ENCODE peak calls at places on chromosomes 13 and 19, in ten cellular contexts. One of them, this sample, is unnamed.

GRCh38 chr19:16894080-16894479 is 5.3 kb downstream of the F2RL3 start:
- DNase-seq in choroid plexus epithelial cell: no peak
- DNase-seq in pancreas: no peak
- DNase-seq in cardiac muscle cell: no peak
- DNase-seq in endothelial cell: no peak
- DNase-seq in effector memory CD4-positive, alpha-beta T cell: no peak
- DNase-seq in CD8-positive, alpha-beta T cell: no peak
- DNase-seq in T follicular helper cell: no peak
- DNase-seq in GM04504: no peak
- DNase-seq in NCI-H748 treated with DMSO at 0.1 percent for 48 hours: no peak
- DNase-seq in this sample: no peak

GRCh38 chr13:20901668-20902437 is 693 bp downstream of the XPO4 start:
- DNase-seq in CD8-positive, alpha-beta T cell: no peak
- DNase-seq in choroid plexus epithelial cell: peak
- DNase-seq in NCI-H748 treated with DMSO at 0.1 percent for 48 hours: peak
- DNase-seq in effector memory CD4-positive, alpha-beta T cell: peak
- DNase-seq in endothelial cell: peak
- DNase-seq in pancreas: peak
- DNase-seq in cardiac muscle cell: peak
- DNase-seq in T follicular helper cell: no peak
- DNase-seq in GM04504: no peak
- DNase-seq in this sample: no peak

GRCh38 chr19:3506384-3507340 is 551 bp downstream of the FZR1 start:
- DNase-seq in T follicular helper cell: peak
- DNase-seq in pancreas: peak
- DNase-seq in effector memory CD4-positive, alpha-beta T cell: peak
- DNase-seq in endothelial cell: peak
- DNase-seq in CD8-positive, alpha-beta T cell: peak
- DNase-seq in GM04504: no peak
- DNase-seq in NCI-H748 treated with DMSO at 0.1 percent for 48 hours: no peak
- DNase-seq in cardiac muscle cell: no peak
- DNase-seq in choroid plexus epithelial cell: peak
- DNase-seq in this sample: peak

GRCh38 chr13:31725841-31726240 is 13.5 kb upstream of the RXFP2 start:
- DNase-seq in NCI-H748 treated with DMSO at 0.1 percent for 48 hours: no peak
- DNase-seq in pancreas: no peak
- DNase-seq in endothelial cell: no peak
- DNase-seq in choroid plexus epithelial cell: no peak
- DNase-seq in CD8-positive, alpha-beta T cell: no peak
- DNase-seq in cardiac muscle cell: no peak
- DNase-seq in GM04504: no peak
- DNase-seq in effector memory CD4-positive, alpha-beta T cell: no peak
- DNase-seq in T follicular helper cell: no peak
- DNase-seq in this sample: no peak

GRCh38 chr13:75963318-75963717 is 327.2 kb downstream of the LMO7 start:
- DNase-seq in effector memory CD4-positive, alpha-beta T cell: no peak
- DNase-seq in CD8-positive, alpha-beta T cell: no peak
- DNase-seq in GM04504: no peak
- DNase-seq in pancreas: no peak
- DNase-seq in cardiac muscle cell: no peak
- DNase-seq in choroid plexus epithelial cell: no peak
- DNase-seq in T follicular helper cell: no peak
- DNase-seq in endothelial cell: no peak
- DNase-seq in NCI-H748 treated with DMSO at 0.1 percent for 48 hours: no peak
- DNase-seq in this sample: no peak

GRCh38 chr19:39438270-39438934 is 2.7 kb upstream of the RPS16 start:
- DNase-seq in endothelial cell: no peak
- DNase-seq in CD8-positive, alpha-beta T cell: no peak
- DNase-seq in GM04504: no peak
- DNase-seq in choroid plexus epithelial cell: peak
- DNase-seq in effector memory CD4-positive, alpha-beta T cell: no peak
- DNase-seq in cardiac muscle cell: no peak
- DNase-seq in T follicular helper cell: no peak
- DNase-seq in pancreas: no peak
- DNase-seq in NCI-H748 treated with DMSO at 0.1 percent for 48 hours: no peak
- DNase-seq in this sample: no peak

GRCh38 chr13:60146491-60146890 is 17.2 kb downstream of the DIAPH3 start:
- DNase-seq in cardiac muscle cell: peak
- DNase-seq in choroid plexus epithelial cell: peak
- DNase-seq in effector memory CD4-positive, alpha-beta T cell: no peak
- DNase-seq in endothelial cell: no peak
- DNase-seq in CD8-positive, alpha-beta T cell: no peak
- DNase-seq in GM04504: no peak
- DNase-seq in T follicular helper cell: no peak
- DNase-seq in pancreas: no peak
- DNase-seq in NCI-H748 treated with DMSO at 0.1 percent for 48 hours: no peak
- DNase-seq in this sample: no peak

GRCh38 chr13:44169018-44169909 is 204.4 kb upstream of the SERP2 start:
- DNase-seq in cardiac muscle cell: no peak
- DNase-seq in endothelial cell: no peak
- DNase-seq in choroid plexus epithelial cell: no peak
- DNase-seq in T follicular helper cell: no peak
- DNase-seq in NCI-H748 treated with DMSO at 0.1 percent for 48 hours: no peak
- DNase-seq in effector memory CD4-positive, alpha-beta T cell: no peak
- DNase-seq in GM04504: peak
- DNase-seq in CD8-positive, alpha-beta T cell: no peak
- DNase-seq in pancreas: no peak
- DNase-seq in this sample: no peak

GRCh38 chr19:6439743-6440142 is 6.2 kb upstream of the SLC25A41 start:
- DNase-seq in choroid plexus epithelial cell: no peak
- DNase-seq in NCI-H748 treated with DMSO at 0.1 percent for 48 hours: no peak
- DNase-seq in CD8-positive, alpha-beta T cell: no peak
- DNase-seq in GM04504: no peak
- DNase-seq in T follicular helper cell: no peak
- DNase-seq in effector memory CD4-positive, alpha-beta T cell: no peak
- DNase-seq in cardiac muscle cell: no peak
- DNase-seq in endothelial cell: no peak
- DNase-seq in pancreas: no peak
- DNase-seq in this sample: no peak

GRCh38 chr19:54577334-54577733 is 3.7 kb downstream of the LILRA2 start:
- DNase-seq in endothelial cell: no peak
- DNase-seq in T follicular helper cell: no peak
- DNase-seq in cardiac muscle cell: no peak
- DNase-seq in NCI-H748 treated with DMSO at 0.1 percent for 48 hours: no peak
- DNase-seq in GM04504: no peak
- DNase-seq in choroid plexus epithelial cell: no peak
- DNase-seq in effector memory CD4-positive, alpha-beta T cell: no peak
- DNase-seq in pancreas: no peak
- DNase-seq in CD8-positive, alpha-beta T cell: no peak
- DNase-seq in this sample: no peak

GRCh38 chr13:100633461-100633860 is 41.1 kb downstream of the TMTC4 start:
- DNase-seq in NCI-H748 treated with DMSO at 0.1 percent for 48 hours: no peak
- DNase-seq in choroid plexus epithelial cell: peak
- DNase-seq in CD8-positive, alpha-beta T cell: no peak
- DNase-seq in T follicular helper cell: no peak
- DNase-seq in effector memory CD4-positive, alpha-beta T cell: no peak
- DNase-seq in endothelial cell: no peak
- DNase-seq in GM04504: peak
- DNase-seq in pancreas: no peak
- DNase-seq in cardiac muscle cell: peak
- DNase-seq in this sample: no peak

GRCh38 chr19:2532252-2533071 is 56.5 kb downstream of the GADD45B start:
- DNase-seq in cardiac muscle cell: peak
- DNase-seq in pancreas: no peak
- DNase-seq in effector memory CD4-positive, alpha-beta T cell: no peak
- DNase-seq in CD8-positive, alpha-beta T cell: no peak
- DNase-seq in choroid plexus epithelial cell: peak
- DNase-seq in GM04504: peak
- DNase-seq in NCI-H748 treated with DMSO at 0.1 percent for 48 hours: no peak
- DNase-seq in endothelial cell: no peak
- DNase-seq in T follicular helper cell: no peak
- DNase-seq in this sample: no peak

GRCh38 chr13:56166864-56167263 is 973.9 kb upstream of the PRR20A start:
- DNase-seq in GM04504: no peak
- DNase-seq in NCI-H748 treated with DMSO at 0.1 percent for 48 hours: no peak
- DNase-seq in T follicular helper cell: no peak
- DNase-seq in choroid plexus epithelial cell: no peak
- DNase-seq in CD8-positive, alpha-beta T cell: no peak
- DNase-seq in endothelial cell: no peak
- DNase-seq in pancreas: no peak
- DNase-seq in cardiac muscle cell: no peak
- DNase-seq in effector memory CD4-positive, alpha-beta T cell: no peak
- DNase-seq in this sample: no peak

GRCh38 chr13:100361504-100361903 is 227.1 kb downstream of the GGACT start:
- DNase-seq in CD8-positive, alpha-beta T cell: no peak
- DNase-seq in NCI-H748 treated with DMSO at 0.1 percent for 48 hours: no peak
- DNase-seq in cardiac muscle cell: peak
- DNase-seq in choroid plexus epithelial cell: no peak
- DNase-seq in endothelial cell: no peak
- DNase-seq in pancreas: no peak
- DNase-seq in T follicular helper cell: no peak
- DNase-seq in GM04504: no peak
- DNase-seq in effector memory CD4-positive, alpha-beta T cell: no peak
- DNase-seq in this sample: no peak

GRCh38 chr13:50187352-50188029 is 172.2 kb downstream of the KCNRG start:
- DNase-seq in GM04504: no peak
- DNase-seq in endothelial cell: no peak
- DNase-seq in choroid plexus epithelial cell: peak
- DNase-seq in CD8-positive, alpha-beta T cell: no peak
- DNase-seq in pancreas: no peak
- DNase-seq in effector memory CD4-positive, alpha-beta T cell: no peak
- DNase-seq in T follicular helper cell: no peak
- DNase-seq in cardiac muscle cell: no peak
- DNase-seq in NCI-H748 treated with DMSO at 0.1 percent for 48 hours: no peak
- DNase-seq in this sample: no peak

GRCh38 chr19:21698215-21698614 is 69.2 kb downstream of the ZNF100 start:
- DNase-seq in endothelial cell: no peak
- DNase-seq in pancreas: no peak
- DNase-seq in CD8-positive, alpha-beta T cell: no peak
- DNase-seq in cardiac muscle cell: peak
- DNase-seq in effector memory CD4-positive, alpha-beta T cell: no peak
- DNase-seq in T follicular helper cell: no peak
- DNase-seq in GM04504: peak
- DNase-seq in choroid plexus epithelial cell: peak
- DNase-seq in NCI-H748 treated with DMSO at 0.1 percent for 48 hours: peak
- DNase-seq in this sample: no peak

GRCh38 chr19:14494910-14495677 is 833 bp downstream of the GIPC1 start:
- DNase-seq in T follicular helper cell: no peak
- DNase-seq in effector memory CD4-positive, alpha-beta T cell: no peak
- DNase-seq in pancreas: no peak
- DNase-seq in NCI-H748 treated with DMSO at 0.1 percent for 48 hours: no peak
- DNase-seq in choroid plexus epithelial cell: no peak
- DNase-seq in CD8-positive, alpha-beta T cell: no peak
- DNase-seq in cardiac muscle cell: no peak
- DNase-seq in endothelial cell: no peak
- DNase-seq in GM04504: no peak
- DNase-seq in this sample: no peak

GRCh38 chr13:30142502-30143211 is 164.7 kb downstream of the KATNAL1 start:
- DNase-seq in pancreas: peak
- DNase-seq in cardiac muscle cell: peak
- DNase-seq in GM04504: peak
- DNase-seq in T follicular helper cell: no peak
- DNase-seq in CD8-positive, alpha-beta T cell: no peak
- DNase-seq in endothelial cell: no peak
- DNase-seq in NCI-H748 treated with DMSO at 0.1 percent for 48 hours: no peak
- DNase-seq in choroid plexus epithelial cell: peak
- DNase-seq in effector memory CD4-positive, alpha-beta T cell: no peak
- DNase-seq in this sample: no peak

GRCh38 chr19:32138416-32138815 is 207.0 kb upstream of the ZNF507 start:
- DNase-seq in CD8-positive, alpha-beta T cell: no peak
- DNase-seq in GM04504: no peak
- DNase-seq in cardiac muscle cell: no peak
- DNase-seq in T follicular helper cell: no peak
- DNase-seq in effector memory CD4-positive, alpha-beta T cell: no peak
- DNase-seq in endothelial cell: no peak
- DNase-seq in NCI-H748 treated with DMSO at 0.1 percent for 48 hours: no peak
- DNase-seq in choroid plexus epithelial cell: no peak
- DNase-seq in pancreas: no peak
- DNase-seq in this sample: no peak

GRCh38 chr19:17803264-17803896 is 8.4 kb downstream of the B3GNT3 start:
- DNase-seq in cardiac muscle cell: no peak
- DNase-seq in CD8-positive, alpha-beta T cell: peak
- DNase-seq in NCI-H748 treated with DMSO at 0.1 percent for 48 hours: no peak
- DNase-seq in effector memory CD4-positive, alpha-beta T cell: no peak
- DNase-seq in endothelial cell: no peak
- DNase-seq in T follicular helper cell: no peak
- DNase-seq in pancreas: no peak
- DNase-seq in choroid plexus epithelial cell: no peak
- DNase-seq in GM04504: no peak
- DNase-seq in this sample: no peak

GRCh38 chr19:1855828-1856255 is 7.5 kb downstream of the KLF16 start:
- DNase-seq in cardiac muscle cell: no peak
- DNase-seq in CD8-positive, alpha-beta T cell: no peak
- DNase-seq in NCI-H748 treated with DMSO at 0.1 percent for 48 hours: no peak
- DNase-seq in choroid plexus epithelial cell: no peak
- DNase-seq in T follicular helper cell: no peak
- DNase-seq in GM04504: no peak
- DNase-seq in effector memory CD4-positive, alpha-beta T cell: no peak
- DNase-seq in endothelial cell: no peak
- DNase-seq in pancreas: no peak
- DNase-seq in this sample: no peak

GRCh38 chr13:75766636-75767035 is 130.5 kb downstream of the LMO7 start:
- DNase-seq in effector memory CD4-positive, alpha-beta T cell: no peak
- DNase-seq in cardiac muscle cell: no peak
- DNase-seq in choroid plexus epithelial cell: no peak
- DNase-seq in CD8-positive, alpha-beta T cell: no peak
- DNase-seq in endothelial cell: no peak
- DNase-seq in NCI-H748 treated with DMSO at 0.1 percent for 48 hours: no peak
- DNase-seq in GM04504: no peak
- DNase-seq in pancreas: no peak
- DNase-seq in T follicular helper cell: no peak
- DNase-seq in this sample: no peak

GRCh38 chr13:91158015-91158390 is 189.5 kb upstream of the MIR17HG start:
- DNase-seq in endothelial cell: no peak
- DNase-seq in cardiac muscle cell: peak
- DNase-seq in pancreas: no peak
- DNase-seq in CD8-positive, alpha-beta T cell: no peak
- DNase-seq in choroid plexus epithelial cell: peak
- DNase-seq in NCI-H748 treated with DMSO at 0.1 percent for 48 hours: no peak
- DNase-seq in effector memory CD4-positive, alpha-beta T cell: no peak
- DNase-seq in T follicular helper cell: no peak
- DNase-seq in GM04504: no peak
- DNase-seq in this sample: no peak

GRCh38 chr19:41327499-41328156 is 17.7 kb downstream of the CCDC97 start:
- DNase-seq in GM04504: no peak
- DNase-seq in pancreas: peak
- DNase-seq in cardiac muscle cell: peak
- DNase-seq in T follicular helper cell: peak
- DNase-seq in endothelial cell: peak
- DNase-seq in effector memory CD4-positive, alpha-beta T cell: peak
- DNase-seq in choroid plexus epithelial cell: peak
- DNase-seq in CD8-positive, alpha-beta T cell: peak
- DNase-seq in NCI-H748 treated with DMSO at 0.1 percent for 48 hours: no peak
- DNase-seq in this sample: peak

GRCh38 chr19:30009013-30009412 is 67.0 kb downstream of the URI1 start:
- DNase-seq in CD8-positive, alpha-beta T cell: no peak
- DNase-seq in effector memory CD4-positive, alpha-beta T cell: no peak
- DNase-seq in T follicular helper cell: no peak
- DNase-seq in choroid plexus epithelial cell: no peak
- DNase-seq in NCI-H748 treated with DMSO at 0.1 percent for 48 hours: no peak
- DNase-seq in cardiac muscle cell: no peak
- DNase-seq in pancreas: no peak
- DNase-seq in endothelial cell: no peak
- DNase-seq in GM04504: no peak
- DNase-seq in this sample: no peak

GRCh38 chr13:76703621-76704020 is 182.6 kb downstream of the KCTD12 start:
- DNase-seq in choroid plexus epithelial cell: no peak
- DNase-seq in GM04504: no peak
- DNase-seq in endothelial cell: no peak
- DNase-seq in T follicular helper cell: no peak
- DNase-seq in pancreas: no peak
- DNase-seq in cardiac muscle cell: no peak
- DNase-seq in effector memory CD4-positive, alpha-beta T cell: no peak
- DNase-seq in NCI-H748 treated with DMSO at 0.1 percent for 48 hours: no peak
- DNase-seq in CD8-positive, alpha-beta T cell: no peak
- DNase-seq in this sample: no peak

GRCh38 chr19:51469162-51469561 is 9.2 kb upstream of the CEACAM18 start:
- DNase-seq in choroid plexus epithelial cell: no peak
- DNase-seq in GM04504: no peak
- DNase-seq in endothelial cell: no peak
- DNase-seq in effector memory CD4-positive, alpha-beta T cell: no peak
- DNase-seq in NCI-H748 treated with DMSO at 0.1 percent for 48 hours: no peak
- DNase-seq in pancreas: no peak
- DNase-seq in T follicular helper cell: no peak
- DNase-seq in cardiac muscle cell: no peak
- DNase-seq in CD8-positive, alpha-beta T cell: no peak
- DNase-seq in this sample: no peak

GRCh38 chr19:55173717-55174409 is 6.2 kb downstream of the SYT5 start:
- DNase-seq in cardiac muscle cell: peak
- DNase-seq in CD8-positive, alpha-beta T cell: no peak
- DNase-seq in effector memory CD4-positive, alpha-beta T cell: no peak
- DNase-seq in choroid plexus epithelial cell: peak
- DNase-seq in NCI-H748 treated with DMSO at 0.1 percent for 48 hours: peak
- DNase-seq in GM04504: peak
- DNase-seq in T follicular helper cell: peak
- DNase-seq in endothelial cell: peak
- DNase-seq in pancreas: no peak
- DNase-seq in this sample: no peak